ENCODE peak calls at places on chromosomes 4 and X, in six cellular contexts. One of them, this sample, is unnamed.

GRCh38 chr4:147991543-147992295 is 259.8 kb downstream of the ARHGAP10 start:
- DNase-seq in A549: no peak
- DNase-seq in HCT116: no peak
- DNase-seq in uterus: no peak
- DNase-seq in esophagus squamous epithelium: no peak
- DNase-seq in sigmoid colon: peak; percentile 69
- DNase-seq in this sample: no peak

GRCh38 chrX:56733459-56734046 is 4.5 kb downstream of the NBDY start:
- DNase-seq in A549: peak; percentile 53
- DNase-seq in uterus: peak; percentile 27
- DNase-seq in HCT116: no peak
- DNase-seq in sigmoid colon: peak; percentile 71
- DNase-seq in esophagus squamous epithelium: no peak
- DNase-seq in this sample: peak; percentile 46

GRCh38 chr4:78776729-78777555 is 792 bp downstream of the BMP2K start:
- DNase-seq in uterus: peak; percentile 20
- DNase-seq in esophagus squamous epithelium: peak; percentile 9
- DNase-seq in A549: peak; percentile 16
- DNase-seq in HCT116: peak; percentile 28
- DNase-seq in sigmoid colon: peak; percentile 72
- DNase-seq in this sample: peak; percentile 33

GRCh38 chr4:73068496-73069337 is 799 bp downstream of the COX18 start:
- DNase-seq in A549: peak; percentile 25
- DNase-seq in HCT116: no peak
- DNase-seq in sigmoid colon: no peak
- DNase-seq in esophagus squamous epithelium: no peak
- DNase-seq in uterus: no peak
- DNase-seq in this sample: no peak

GRCh38 chr4:81052119-81053068 is 21.9 kb downstream of the BMP3 start:
- DNase-seq in uterus: no peak
- DNase-seq in sigmoid colon: peak; percentile 80
- DNase-seq in A549: peak; percentile 45
- DNase-seq in HCT116: peak; percentile 59
- DNase-seq in esophagus squamous epithelium: no peak
- DNase-seq in this sample: no peak

GRCh38 chr4:169912996-169913395 is 113.2 kb downstream of the MFAP3L start:
- DNase-seq in sigmoid colon: no peak
- DNase-seq in HCT116: no peak
- DNase-seq in uterus: no peak
- DNase-seq in A549: no peak
- DNase-seq in esophagus squamous epithelium: no peak
- DNase-seq in this sample: no peak

GRCh38 chrX:136907626-136908025 is 27.1 kb upstream of the RBMX start:
- DNase-seq in A549: no peak
- DNase-seq in uterus: no peak
- DNase-seq in HCT116: no peak
- DNase-seq in sigmoid colon: no peak
- DNase-seq in esophagus squamous epithelium: no peak
- DNase-seq in this sample: no peak

GRCh38 chrX:105647749-105648148 is 174.6 kb upstream of the NRK start:
- DNase-seq in uterus: no peak
- DNase-seq in A549: no peak
- DNase-seq in esophagus squamous epithelium: no peak
- DNase-seq in sigmoid colon: no peak
- DNase-seq in HCT116: no peak
- DNase-seq in this sample: no peak

GRCh38 chrX:108558217-108558616 is 118.6 kb downstream of the COL4A5 start:
- DNase-seq in esophagus squamous epithelium: no peak
- DNase-seq in sigmoid colon: no peak
- DNase-seq in A549: no peak
- DNase-seq in HCT116: no peak
- DNase-seq in uterus: no peak
- DNase-seq in this sample: no peak

GRCh38 chr4:16761031-16761430 is 137.4 kb downstream of the LDB2 start:
- DNase-seq in HCT116: no peak
- DNase-seq in A549: no peak
- DNase-seq in esophagus squamous epithelium: no peak
- DNase-seq in sigmoid colon: no peak
- DNase-seq in uterus: no peak
- DNase-seq in this sample: no peak

GRCh38 chrX:135328421-135329005 is 19.2 kb downstream of the ETDC start:
- DNase-seq in uterus: no peak
- DNase-seq in esophagus squamous epithelium: no peak
- DNase-seq in A549: no peak
- DNase-seq in sigmoid colon: no peak
- DNase-seq in HCT116: no peak
- DNase-seq in this sample: no peak
- TF ChIP-seq POLR2A in uterus: no peak
- TF ChIP-seq POLR2A in esophagus squamous epithelium: no peak
- TF ChIP-seq POLR2A in A549: no peak
- TF ChIP-seq POLR2A in sigmoid colon: no peak
- TF ChIP-seq POLR2A in HCT116: no peak
- TF ChIP-seq POLR2A in this sample: no peak

GRCh38 chrX:65671966-65672365 is 4.5 kb downstream of the MSN start:
- DNase-seq in esophagus squamous epithelium: no peak
- DNase-seq in HCT116: no peak
- DNase-seq in A549: no peak
- DNase-seq in uterus: no peak
- DNase-seq in sigmoid colon: no peak
- DNase-seq in this sample: no peak
- H3K4me3 ChIP-seq in esophagus squamous epithelium: no peak overlapping the region
- H3K4me3 ChIP-seq in HCT116: no peak overlapping the region
- H3K4me3 ChIP-seq in A549: no peak overlapping the region
- H3K4me3 ChIP-seq in uterus: no peak overlapping the region
- H3K4me3 ChIP-seq in sigmoid colon: no peak overlapping the region
- H3K4me3 ChIP-seq in this sample: no peak overlapping the region

GRCh38 chrX:15854080-15854655 is 445 bp downstream of the AP1S2 start:
- DNase-seq in A549: peak; percentile 39
- DNase-seq in esophagus squamous epithelium: peak; percentile 17
- DNase-seq in sigmoid colon: peak; percentile 76
- DNase-seq in uterus: peak; percentile 56
- DNase-seq in HCT116: no peak
- DNase-seq in this sample: peak; percentile 91

GRCh38 chrX:15854712-15855561 is at the start of gene AP1S2:
- DNase-seq in HCT116: peak; percentile 78
- DNase-seq in esophagus squamous epithelium: peak; percentile 79
- DNase-seq in sigmoid colon: peak; percentile 97
- DNase-seq in A549: peak; percentile 94
- DNase-seq in uterus: peak; percentile 95
- DNase-seq in this sample: peak; percentile 85

GRCh38 chrX:15853586-15854079 is 980 bp downstream of the AP1S2 start:
- DNase-seq in HCT116: no peak
- DNase-seq in uterus: no peak
- DNase-seq in esophagus squamous epithelium: no peak
- DNase-seq in A549: no peak
- DNase-seq in sigmoid colon: no peak
- DNase-seq in this sample: no peak

GRCh38 chrX:15848576-15848975 is 6.0 kb downstream of the AP1S2 start:
- DNase-seq in uterus: no peak
- DNase-seq in sigmoid colon: no peak
- DNase-seq in A549: no peak
- DNase-seq in HCT116: no peak
- DNase-seq in esophagus squamous epithelium: no peak
- DNase-seq in this sample: no peak

DNA sequence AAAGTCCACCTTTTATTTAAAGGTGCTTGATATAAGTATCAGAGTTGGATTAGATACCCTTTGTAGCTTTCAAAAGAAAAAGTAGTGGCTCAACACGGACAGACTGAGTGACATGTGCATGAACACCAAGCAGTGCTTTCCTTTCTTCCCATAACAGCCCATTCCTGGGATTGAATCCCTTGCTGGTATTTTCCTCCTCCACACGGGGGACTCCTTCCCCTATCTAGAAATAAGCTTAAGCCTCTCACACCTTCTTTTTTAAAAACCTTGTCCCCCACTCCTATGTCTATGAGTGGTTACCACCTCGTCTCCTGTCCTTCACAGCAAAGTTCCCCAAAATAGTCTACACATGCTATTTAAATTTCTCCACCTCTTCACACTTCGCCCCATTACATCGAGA is 5.1 kb downstream of the AP1S2 start:
- DNase-seq in sigmoid colon: no peak
- DNase-seq in esophagus squamous epithelium: no peak
- DNase-seq in uterus: no peak
- DNase-seq in A549: no peak
- DNase-seq in HCT116: no peak
- DNase-seq in this sample: no peak
- TF ChIP-seq CTCF in sigmoid colon: no peak
- TF ChIP-seq CTCF in esophagus squamous epithelium: no peak
- TF ChIP-seq CTCF in uterus: peak; percentile 23
- TF ChIP-seq CTCF in A549: peak; percentile 28
- TF ChIP-seq CTCF in HCT116: no peak
- TF ChIP-seq CTCF in this sample: no peak

GRCh38 chr4:110193822-110194761 is 4.3 kb downstream of the ELOVL6 start:
- DNase-seq in esophagus squamous epithelium: peak; percentile 0
- DNase-seq in A549: peak; percentile 93
- DNase-seq in HCT116: peak; percentile 88
- DNase-seq in uterus: peak; percentile 74
- DNase-seq in sigmoid colon: peak; percentile 83
- DNase-seq in this sample: peak; percentile 80
- TF ChIP-seq POLR2A in esophagus squamous epithelium: peak; percentile 59
- TF ChIP-seq POLR2A in A549: peak; percentile 27
- TF ChIP-seq POLR2A in HCT116: peak; percentile 90
- TF ChIP-seq POLR2A in uterus: peak; percentile 37
- TF ChIP-seq POLR2A in sigmoid colon: peak; percentile 52
- TF ChIP-seq POLR2A in this sample: no peak

DNA sequence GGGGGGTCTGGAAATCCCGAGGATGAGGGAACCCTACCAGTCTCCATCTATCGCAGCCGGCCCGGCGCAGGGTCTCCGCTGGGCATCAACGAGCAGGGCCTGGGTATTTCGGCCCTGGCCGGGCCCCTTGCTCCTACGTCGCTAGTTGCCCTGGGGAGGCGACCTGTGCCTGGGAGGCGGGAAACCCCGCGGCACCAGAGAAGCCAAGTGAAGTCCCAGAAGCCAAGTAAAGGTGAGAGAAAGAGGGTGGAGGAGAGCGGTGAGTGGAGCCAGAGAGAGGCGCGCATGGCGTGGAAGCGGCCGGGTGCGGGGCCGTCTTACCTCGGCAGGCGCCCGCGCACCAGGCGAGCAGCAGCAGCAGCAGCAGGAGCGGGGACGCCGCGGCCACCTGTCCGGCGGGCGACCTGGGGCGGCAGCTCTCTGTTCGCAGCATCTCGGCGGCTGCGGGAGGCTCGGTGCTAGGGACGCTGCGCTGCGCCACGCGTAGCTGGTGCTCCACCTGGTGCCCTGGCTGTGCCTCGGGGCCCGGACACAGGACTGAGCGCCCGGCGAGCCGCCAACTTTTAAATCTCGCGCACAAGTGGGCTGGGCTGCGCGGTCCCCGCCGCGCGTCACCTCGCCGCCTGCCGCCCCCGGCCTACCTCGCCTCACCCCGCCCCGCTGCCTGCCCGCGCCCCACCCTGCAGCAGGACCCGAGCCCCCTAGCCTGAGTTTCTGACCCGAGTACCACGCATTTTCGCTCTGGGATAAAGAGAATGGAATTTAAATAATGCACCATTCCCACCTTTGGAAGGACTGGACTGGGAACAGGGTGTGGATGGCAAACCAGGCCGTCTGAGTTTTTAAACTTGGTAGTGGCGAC is at the start of gene NMU:
- DNase-seq in sigmoid colon: no peak
- DNase-seq in uterus: no peak
- DNase-seq in A549: peak; percentile 19
- DNase-seq in HCT116: peak; percentile 67
- DNase-seq in esophagus squamous epithelium: no peak
- DNase-seq in this sample: no peak
- H3K4me3 ChIP-seq in sigmoid colon: peak within 1 kb of the TSS; percentile 34
- H3K4me3 ChIP-seq in uterus: peak within 1 kb of the TSS; percentile 14
- H3K4me3 ChIP-seq in A549: peak within 1 kb of the TSS; percentile 40
- H3K4me3 ChIP-seq in HCT116: peak within 1 kb of the TSS; percentile 78
- H3K4me3 ChIP-seq in esophagus squamous epithelium: peak within 1 kb of the TSS; percentile 60
- H3K4me3 ChIP-seq in this sample: peak within 1 kb of the TSS; percentile 13

This sample was measured in lower leg skin.